ENCODE peak calls at places on chromosomes 2 and 18, in five cellular contexts. C is neural progenitor cell, R is psoas muscle, Z is uterus, G is adrenal gland. B is an unnamed sample. For H3K4me1, the result is how much of the 10 kb centered on the place peaks cover.

GRCh38 chr2:145764631-145765030 is 1244.7 kb upstream of the ZEB2 start:
- DNase-seq in C (no peak), Z (peak), G (no peak), R (peak), B (peak)

GRCh38 chr2:131154071-131154531 is 49.0 kb downstream of the PLEKHB2 start:
- DNase-seq in C (peak), R (peak), Z (peak), G (peak), B (peak)

GRCh38 chr18:44452346-44452745 is 228.3 kb upstream of the SETBP1 start:
- DNase-seq in G (peak), Z (no peak), C (no peak), R (no peak), B (no peak)

GRCh38 chr2:178946494-178946893 is 103.4 kb downstream of the CCDC141 start:
- DNase-seq in R (no peak), C (no peak), G (no peak), Z (no peak), B (no peak)

GRCh38 chr2:218963597-218963996 is 4.1 kb downstream of the CDK5R2 start:
- DNase-seq in G (no peak), Z (no peak), C (peak), R (no peak), B (no peak)

GRCh38 chr2:1491751-1492150 is 78.5 kb downstream of the TPO start:
- DNase-seq in R (no peak), G (peak), Z (no peak), C (no peak), B (no peak)

GRCh38 chr2:153068067-153068466 is 349.6 kb downstream of the ARL6IP6 start:
- DNase-seq in Z (no peak), C (peak), G (no peak), R (no peak), B (no peak)

GRCh38 chr18:58338961-58339722 is 289.7 kb downstream of the ALPK2 start:
- DNase-seq in R (no peak), C (peak), G (no peak), Z (no peak), B (no peak)

GRCh38 chr2:25521665-25522387 is 151.6 kb downstream of the DTNB start:
- DNase-seq in G (no peak), R (no peak), Z (no peak), C (peak), B (peak)

GRCh38 chr18:73365018-73365417 is 497.2 kb upstream of the NETO1 start:
- DNase-seq in R (no peak), C (no peak), Z (no peak), G (peak), B (no peak)

GRCh38 chr2:60526623-60527022 is 26.8 kb downstream of the BCL11A start:
- DNase-seq in Z (no peak), C (no peak), R (no peak), G (no peak), B (no peak)

GRCh38 chr18:28905509-28905908 is 728.6 kb upstream of the CDH2 start:
- DNase-seq in R (no peak), G (no peak), C (no peak), Z (no peak), B (no peak)

GRCh38 chr2:216478151-216478550 is 20.5 kb upstream of the RPL37A start:
- DNase-seq in Z (no peak), G (no peak), C (no peak), R (no peak), B (peak)

GRCh38 chr2:212928681-212929080 is 222.7 kb downstream of the IKZF2 start:
- DNase-seq in C (peak), Z (no peak), G (no peak), R (no peak), B (no peak)

GRCh38 chr2:70596739-70597138 is 43.1 kb upstream of the TGFA start:
- DNase-seq in Z (no peak), G (no peak), C (no peak), R (no peak), B (peak)

GRCh38 chr2:7673843-7674242 is 756.6 kb downstream of the RNF144A start:
- DNase-seq in Z (no peak), C (no peak), R (no peak), G (no peak), B (no peak)

GRCh38 chr2:207394812-207395534 is 134.8 kb upstream of the CREB1 start:
- DNase-seq in G (peak), C (no peak), R (no peak), Z (peak), B (peak)

GRCh38 chr2:150567771-150568278 is 80.4 kb upstream of the RND3 start:
- DNase-seq in C (no peak), R (no peak), Z (no peak), G (no peak), B (no peak)

GRCh38 chr2:130828461-130828860 is 8.3 kb upstream of the ARHGEF4 start:
- DNase-seq in C (no peak), Z (no peak), R (peak), G (no peak), B (no peak)

GRCh38 chr2:96408631-96409542 is 73.3 kb downstream of the NCAPH start:
- DNase-seq in G (peak), Z (peak), C (peak), R (no peak), B (no peak)

GRCh38 chr2:210795506-210795905 is 239.1 kb downstream of the CPS1 start:
- DNase-seq in G (no peak), Z (no peak), C (peak), R (no peak), B (no peak)

GRCh38 chr2:210792000-210792399 is 235.6 kb downstream of the CPS1 start:
- DNase-seq in G (no peak), C (no peak), Z (no peak), R (no peak), B (peak)
- H3K27ac ChIP-seq in G (no peak), C (no peak), Z (no peak), R (peak), B (no peak)

GRCh38 chr2:190938761-190939335 is 58.2 kb downstream of the GLS start:
- DNase-seq in Z (no peak), R (no peak), G (no peak), C (no peak), B (no peak)

GRCh38 chr2:190932524-190932923 is 51.9 kb downstream of the GLS start:
- DNase-seq in R (no peak), C (no peak), Z (no peak), G (no peak), B (no peak)

GRCh38 chr2:190929919-190930318 is 49.3 kb downstream of the GLS start:
- DNase-seq in R (no peak), C (no peak), Z (no peak), G (peak), B (no peak)

GRCh38 chr2:190930411-190930810 is 49.8 kb downstream of the GLS start:
- DNase-seq in C (no peak), Z (no peak), G (no peak), R (no peak), B (no peak)

DNA sequence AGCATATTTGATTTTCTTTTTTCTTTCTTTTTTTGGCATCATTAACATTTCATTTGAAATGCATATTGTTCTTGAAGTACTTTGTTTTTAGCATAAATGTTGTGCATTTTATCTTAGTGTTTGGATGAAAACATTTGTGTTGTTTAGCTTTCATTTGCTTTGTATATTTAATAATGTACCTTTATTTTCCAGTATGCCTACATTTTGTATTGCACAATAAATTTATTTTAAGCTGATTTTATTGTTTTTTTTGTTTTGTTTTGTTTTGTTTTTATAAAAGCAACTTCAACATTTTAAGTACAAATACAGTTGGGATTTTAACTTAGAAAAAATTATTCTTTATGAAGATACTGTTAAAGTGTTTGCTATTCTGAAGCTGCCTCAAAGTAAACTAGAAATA is 54.4 kb downstream of the GLS start:
- DNase-seq in C (no peak), G (no peak), R (no peak), Z (no peak), B (no peak)
- H3K4me1 ChIP-seq in C (under half), G (under half), R (under half), Z (under half), B (under half)

GRCh38 chr2:241843321-241844065 is 15.2 kb downstream of the PDCD1 start:
- DNase-seq in R (peak), G (peak), Z (peak), C (no peak), B (no peak)
- H3K4me3 ChIP-seq in R (peak), G (no peak), Z (no peak), C (no peak), B (no peak)

DNA sequence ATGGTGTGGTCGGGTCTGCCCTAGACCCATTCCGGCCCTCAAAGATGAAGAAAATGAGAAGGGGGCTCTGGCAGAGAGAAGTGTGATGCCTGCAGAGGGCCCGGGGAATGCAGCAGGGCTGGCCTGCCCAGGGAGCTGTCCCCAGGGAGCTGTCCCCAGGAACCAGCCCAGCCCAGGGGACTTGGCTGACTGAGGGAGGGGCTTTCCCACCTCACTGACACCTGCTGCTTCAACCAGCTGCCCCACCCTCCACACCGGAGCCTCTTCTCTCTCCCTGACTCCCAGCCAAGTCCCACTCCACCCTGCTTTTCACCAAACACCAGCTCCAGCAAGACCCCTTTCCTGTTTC is 111.2 kb downstream of the STPG4 start:
- DNase-seq in Z (no peak), C (no peak), G (no peak), R (no peak), B (no peak)
- H3K27ac ChIP-seq in Z (peak), C (no peak), G (peak), R (peak), B (peak)

GRCh38 chr18:46657115-46657955 is at the start of gene LOXHD1:
- DNase-seq in Z (no peak), R (no peak), C (no peak), G (no peak), B (no peak)

GRCh38 chr18:46660955-46661749 is 4.1 kb upstream of the LOXHD1 start:
- DNase-seq in R (no peak), C (peak), Z (no peak), G (peak), B (peak)

GRCh38 chr18:46650681-46651080 is 6.3 kb downstream of the LOXHD1 start:
- DNase-seq in C (no peak), R (no peak), G (no peak), Z (no peak), B (no peak)

GRCh38 chr18:46659484-46659883 is 2.5 kb upstream of the LOXHD1 start:
- DNase-seq in R (no peak), C (no peak), G (no peak), Z (no peak), B (no peak)

DNA sequence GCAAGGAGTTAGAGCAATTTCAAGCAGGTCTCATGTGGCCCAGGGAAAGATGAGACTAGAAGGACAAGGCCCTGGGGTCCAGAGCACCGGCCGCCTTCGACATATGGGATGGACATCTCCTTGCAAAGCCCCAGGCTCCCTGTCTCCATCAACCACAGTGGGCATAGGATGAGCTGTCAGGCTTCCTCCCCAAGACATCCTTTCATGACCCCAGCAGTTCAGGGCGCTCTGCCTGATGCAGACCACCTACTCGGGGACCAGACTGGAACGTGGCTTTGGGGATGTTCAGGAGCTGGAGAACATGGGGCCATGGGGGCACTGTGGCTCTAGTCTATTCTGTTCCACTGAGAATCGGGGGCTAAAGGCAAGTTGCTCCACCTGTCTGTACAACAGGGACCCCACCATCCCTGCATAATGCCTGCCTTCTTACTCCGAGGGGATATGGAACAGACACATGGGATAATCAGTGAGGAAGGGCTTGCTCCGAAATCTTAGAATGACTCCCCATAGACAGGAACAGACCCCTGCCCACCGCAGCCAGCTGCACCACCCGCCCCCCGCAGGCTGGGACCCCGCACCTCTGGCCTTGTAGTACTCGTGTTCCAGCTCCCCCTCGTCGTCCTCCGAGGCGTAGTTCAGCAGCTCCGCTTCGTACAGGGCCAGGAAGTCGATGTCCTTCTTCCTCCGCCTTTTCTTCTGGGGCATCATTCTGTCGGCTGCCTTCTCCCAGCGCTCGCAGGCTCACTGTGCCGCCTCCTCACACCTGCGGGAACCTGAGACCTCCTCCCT is 500 bp downstream of the LOXHD1 start:
- DNase-seq in Z (no peak), G (no peak), R (no peak), C (no peak), B (no peak)
- H3K4me1 ChIP-seq in Z (under half), G (under half), R (under half), C (under half), B (under half)

GRCh38 chr2:238868067-238868524 is 20.2 kb downstream of the TWIST2 start:
- DNase-seq in R (no peak), G (peak), C (no peak), Z (no peak), B (no peak)
- H3K4me3 ChIP-seq in R (no peak), G (no peak), C (no peak), Z (no peak), B (no peak)

B was measured in SJCRH30.